ENCODE peak calls at places on chromosomes 1 and 21, in nine cellular contexts. V is mucosa of descending colon; H is Right ventricle myocardium superior; J is naive thymus-derived CD8-positive, alpha-beta T cell; D is heart right ventricle; Y is effector memory CD8-positive, alpha-beta T cell; K is heart left ventricle; U is activated naive CD8-positive, alpha-beta T cell treated with anti-CD3 and anti-CD28 coated beads, Interleukin-2, amount 50 U/mL, for 24 hours; N is sciatic nerve. F is an unnamed sample.

GRCh38 chr1:183375381-183375780 is 42.8 kb downstream of the NMNAT2 start:
- ATAC-seq in V (no peak), H (no peak), J (no peak), D (no peak), Y (no peak), K (no peak), U (no peak), N (no peak), F (no peak)

GRCh38 chr1:204723131-204723787 is 37.7 kb upstream of the LRRN2 start:
- ATAC-seq in V (peak; percentile 25), H (no peak), J (no peak), D (no peak), Y (peak; percentile 42), K (no peak), U (peak; percentile 20), N (no peak), F (no peak)

GRCh38 chr1:117105003-117105402 is 16.5 kb downstream of the TRIM45 start:
- ATAC-seq in V (no peak), H (no peak), J (no peak), D (no peak), Y (no peak), K (no peak), U (no peak), N (no peak), F (no peak)

GRCh38 chr21:44426663-44427191 is 28.6 kb upstream of the LRRC3 start:
- ATAC-seq in V (no peak), H (no peak), J (no peak), D (peak; percentile 49), Y (no peak), K (no peak), U (no peak), N (peak; percentile 26), F (no peak)

GRCh38 chr1:239025997-239026694 is 360.2 kb upstream of the CHRM3 start:
- ATAC-seq in V (no peak), H (no peak), J (no peak), D (no peak), Y (no peak), K (no peak), U (no peak), N (no peak), F (no peak)

GRCh38 chr1:105838071-105838470 is 1218.4 kb upstream of the PRMT6 start:
- ATAC-seq in V (no peak), H (no peak), J (no peak), D (no peak), Y (no peak), K (no peak), U (no peak), N (no peak), F (no peak)

GRCh38 chr1:66599899-66600737 is 66.2 kb downstream of the SGIP1 start:
- ATAC-seq in V (no peak), H (no peak), J (no peak), D (no peak), Y (no peak), K (no peak), U (no peak), N (no peak), F (no peak)

GRCh38 chr1:184945678-184946412 is 28.5 kb downstream of the NIBAN1 start:
- ATAC-seq in V (no peak), H (peak; percentile 80), J (no peak), D (no peak), Y (no peak), K (no peak), U (no peak), N (peak; percentile 96), F (no peak)

GRCh38 chr1:52658795-52659194 is 25.8 kb downstream of the SHISAL2A start:
- ATAC-seq in V (no peak), H (peak; percentile 63), J (no peak), D (peak; percentile 85), Y (no peak), K (no peak), U (peak; percentile 92), N (no peak), F (peak; percentile 81)

GRCh38 chr1:225745231-225745630 is 32.4 kb upstream of the SRP9 start:
- ATAC-seq in V (no peak), H (no peak), J (no peak), D (no peak), Y (no peak), K (no peak), U (no peak), N (no peak), F (no peak)

GRCh38 chr1:30807318-30808066 is 49.9 kb upstream of the LAPTM5 start:
- ATAC-seq in V (peak; percentile 35), H (peak; percentile 76), J (no peak), D (peak; percentile 60), Y (no peak), K (no peak), U (no peak), N (peak; percentile 64), F (no peak)

GRCh38 chr1:156673387-156674121 is 3.7 kb downstream of the NES start:
- ATAC-seq in V (no peak), H (no peak), J (no peak), D (no peak), Y (no peak), K (no peak), U (no peak), N (no peak), F (no peak)

GRCh38 chr1:220797553-220797952 is 10.8 kb downstream of the MTARC1 start:
- ATAC-seq in V (peak; percentile 90), H (peak; percentile 56), J (no peak), D (peak; percentile 68), Y (no peak), K (peak; percentile 52), U (no peak), N (no peak), F (no peak)

GRCh38 chr1:32122141-32122540 is 14.3 kb downstream of the KPNA6 start:
- ATAC-seq in V (no peak), H (no peak), J (peak; percentile 30), D (no peak), Y (no peak), K (no peak), U (no peak), N (no peak), F (no peak)

GRCh38 chr1:45969866-45970265 is 162.6 kb downstream of the PIK3R3 start:
- ATAC-seq in V (no peak), H (no peak), J (no peak), D (no peak), Y (no peak), K (no peak), U (no peak), N (no peak), F (no peak)

GRCh38 chr1:236058141-236058626 is 6.7 kb downstream of the NID1 start:
- ATAC-seq in V (no peak), H (no peak), J (no peak), D (no peak), Y (peak; percentile 51), K (no peak), U (peak; percentile 82), N (peak; percentile 67), F (peak; percentile 56)

GRCh38 chr1:183417691-183418491 is at the start of gene NMNAT2:
- ATAC-seq in V (no peak), H (peak; percentile 69), J (no peak), D (peak; percentile 38), Y (no peak), K (no peak), U (no peak), N (peak; percentile 43), F (no peak)

GRCh38 chr1:38932496-38933014 is 9.1 kb downstream of the RHBDL2 start:
- ATAC-seq in V (no peak), H (no peak), J (no peak), D (no peak), Y (no peak), K (no peak), U (peak; percentile 40), N (no peak), F (peak; percentile 88)

GRCh38 chr1:59672851-59673574 is 141.7 kb upstream of the HOOK1 start:
- ATAC-seq in V (no peak), H (peak; percentile 13), J (no peak), D (no peak), Y (no peak), K (no peak), U (peak; percentile 73), N (no peak), F (peak; percentile 65)

GRCh38 chr1:157033357-157033876 is 12.1 kb downstream of the ARHGEF11 start:
- ATAC-seq in V (no peak), H (no peak), J (no peak), D (no peak), Y (no peak), K (no peak), U (no peak), N (no peak), F (no peak)

GRCh38 chr1:238476881-238477280 is 586.2 kb upstream of the ZP4 start:
- ATAC-seq in V (no peak), H (no peak), J (no peak), D (no peak), Y (no peak), K (no peak), U (no peak), N (no peak), F (no peak)

GRCh38 chr1:14598007-14598497 is 433 bp upstream of the KAZN start:
- ATAC-seq in V (peak; percentile 31), H (peak; percentile 25), J (no peak), D (no peak), Y (no peak), K (no peak), U (no peak), N (peak; percentile 62), F (no peak)

GRCh38 chr1:172342584-172343245 is 77.8 kb upstream of the C1orf105 start:
- ATAC-seq in V (no peak), H (no peak), J (no peak), D (no peak), Y (no peak), K (no peak), U (no peak), N (no peak), F (no peak)

GRCh38 chr21:16454371-16454770 is 724.6 kb downstream of the USP25 start:
- ATAC-seq in V (no peak), H (peak; percentile 63), J (no peak), D (peak; percentile 69), Y (no peak), K (no peak), U (no peak), N (peak; percentile 83), F (no peak)

GRCh38 chr21:44013380-44014088 is 1.4 kb downstream of the TRAPPC10 start:
- ATAC-seq in V (peak; percentile 35), H (no peak), J (peak; percentile 25), D (no peak), Y (peak; percentile 15), K (no peak), U (peak; percentile 11), N (no peak), F (peak; percentile 31)

GRCh38 chr1:35683012-35683411 is 35.7 kb downstream of the C1orf216 start:
- ATAC-seq in V (no peak), H (no peak), J (no peak), D (no peak), Y (no peak), K (no peak), U (no peak), N (no peak), F (no peak)

GRCh38 chr1:160575112-160575664 is 4.1 kb downstream of the CD84 start:
- ATAC-seq in V (peak; percentile 49), H (peak; percentile 66), J (peak; percentile 5), D (no peak), Y (peak; percentile 17), K (peak; percentile 58), U (peak; percentile 47), N (peak; percentile 84), F (peak; percentile 64)

GRCh38 chr1:171600852-171601251 is 21.2 kb upstream of the MYOCOS start:
- ATAC-seq in V (no peak), H (no peak), J (no peak), D (no peak), Y (no peak), K (no peak), U (no peak), N (no peak), F (no peak)

GRCh38 chr1:30656171-30656940 is 67.0 kb downstream of the MATN1 start:
- ATAC-seq in V (no peak), H (peak; percentile 34), J (no peak), D (peak; percentile 16), Y (no peak), K (no peak), U (no peak), N (no peak), F (no peak)

GRCh38 chr1:216836316-216836715 is 113.1 kb upstream of the ESRRG start:
- ATAC-seq in V (no peak), H (no peak), J (no peak), D (no peak), Y (no peak), K (no peak), U (no peak), N (no peak), F (no peak)

GRCh38 chr1:199124351-199124750 is 485.5 kb downstream of the PTPRC start:
- ATAC-seq in V (no peak), H (no peak), J (no peak), D (no peak), Y (no peak), K (no peak), U (peak; percentile 72), N (no peak), F (no peak)

F was measured in activated T-helper 17 cell treated with anti-CD3 and anti-CD28 coated beads, Interleukin-2, amount 50 U/mL, for 72 hours.